ENCODE peak calls at places on chromosomes 7 and 10, in ten cellular contexts. O is A549, H is uterus, J is IMR-90, V is H54, K is prostate gland, Z is lower leg skin, T is GM12878, A is Peyer's patch, M is GM12892. E is an unnamed sample.
A peak's percentile ranks its signal among the peaks of the same experiment; 100 is the strongest.

GRCh38 chr7:42924223-42924877 is 7.6 kb downstream of the PSMA2 start:
- DNase-seq in O (no peak), H (no peak), J (no peak), K (no peak), M (no peak), Z (no peak), A (no peak), T (no peak), V (no peak), E (no peak)

GRCh38 chr7:16309129-16309528 is 112.2 kb downstream of the CRPPA start:
- DNase-seq in M (no peak), J (no peak), T (no peak), V (no peak), Z (no peak), H (no peak), K (no peak), A (no peak), O (no peak), E (no peak)

GRCh38 chr7:35648367-35648766 is 46.6 kb downstream of the HERPUD2 start:
- DNase-seq in T (no peak), K (no peak), M (no peak), O (no peak), A (no peak), J (no peak), H (no peak), V (no peak), Z (no peak), E (peak; percentile 47)

GRCh38 chr10:69093933-69094332 is 6.0 kb downstream of the SRGN start:
- DNase-seq in V (no peak), A (no peak), M (no peak), O (peak; percentile 55), T (no peak), H (no peak), J (peak; percentile 33), Z (no peak), K (no peak), E (no peak)

GRCh38 chr10:15313034-15313433 is 58.1 kb downstream of the FAM171A1 start:
- DNase-seq in J (no peak), T (no peak), H (no peak), A (no peak), K (no peak), O (no peak), M (no peak), V (no peak), Z (peak; percentile 79), E (no peak)

GRCh38 chr10:114404171-114405010 is at the start of gene AFAP1L2:
- DNase-seq in A (peak; percentile 65), J (no peak), K (no peak), Z (peak; percentile 87), T (no peak), V (no peak), M (no peak), O (peak; percentile 64), H (peak; percentile 67), E (no peak)

GRCh38 chr10:86411281-86411841 is 44.8 kb upstream of the GRID1 start:
- DNase-seq in Z (no peak), T (peak; percentile 74), H (peak; percentile 28), O (peak; percentile 48), K (no peak), M (no peak), J (peak; percentile 86), V (no peak), A (peak; percentile 64), E (no peak)

GRCh38 chr7:140638311-140638791 is 2.3 kb downstream of the DENND2A start:
- DNase-seq in H (peak; percentile 59), Z (peak; percentile 88), V (no peak), J (peak; percentile 82), M (no peak), K (no peak), T (no peak), A (peak; percentile 59), O (peak; percentile 55), E (no peak)

GRCh38 chr10:50809596-50809995 is 69.9 kb downstream of the ASAH2B start:
- DNase-seq in H (no peak), J (peak; percentile 4), V (no peak), M (no peak), T (no peak), A (no peak), K (no peak), Z (no peak), O (no peak), E (no peak)

DNA sequence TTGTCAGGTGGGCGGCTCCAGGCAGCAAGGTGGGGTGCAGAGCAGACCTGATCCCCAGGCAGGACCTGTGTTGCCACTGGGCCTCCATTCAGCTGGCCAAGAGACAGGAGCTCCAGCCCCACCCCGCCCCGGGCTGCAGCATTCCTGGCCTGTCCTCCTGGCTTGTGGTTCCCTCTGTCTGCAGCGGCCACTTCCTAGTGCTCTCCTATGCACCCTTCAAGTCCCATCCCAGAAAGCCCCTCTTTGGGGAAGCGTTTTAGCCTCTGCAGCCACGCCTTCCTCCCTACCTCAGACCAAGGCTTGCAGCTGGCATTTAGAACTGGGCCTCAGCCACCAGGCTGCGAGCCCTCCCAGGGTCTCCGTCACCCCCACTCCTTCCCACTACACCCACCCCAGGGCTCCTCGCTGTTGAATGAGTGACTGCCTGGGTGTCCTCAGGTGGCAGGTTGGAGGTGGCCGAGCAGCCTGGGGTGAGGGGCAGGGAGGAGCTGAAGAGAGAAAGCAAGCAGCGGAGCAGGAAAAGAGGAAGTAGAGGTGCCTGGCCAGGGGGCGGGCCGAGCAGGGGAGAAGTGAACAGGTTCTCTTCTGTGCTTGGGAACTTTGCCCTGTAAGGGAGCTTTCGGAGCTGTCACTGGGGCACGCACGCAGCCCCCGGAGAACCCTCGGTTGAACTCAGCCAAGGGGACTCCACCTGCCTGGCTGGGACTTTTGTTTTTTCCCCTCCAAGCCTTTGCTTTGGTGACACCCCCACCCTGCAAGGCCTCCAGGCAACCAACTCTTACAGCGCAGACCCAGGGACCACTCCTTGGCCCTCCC is 109.1 kb upstream of the TNRC18 start:
- DNase-seq in K (peak; percentile 70), M (peak; percentile 89), H (peak; percentile 81), O (peak; percentile 45), A (peak; percentile 95), V (no peak), Z (peak; percentile 94), J (no peak), T (peak; percentile 82), E (peak; percentile 86)
- TF ChIP-seq POLR2A in K (peak; percentile 13), M (peak; percentile 68), H (no peak), O (no peak), A (peak; percentile 77), V (no peak), Z (no peak), J (no peak), T (no peak), E (no peak)

DNA sequence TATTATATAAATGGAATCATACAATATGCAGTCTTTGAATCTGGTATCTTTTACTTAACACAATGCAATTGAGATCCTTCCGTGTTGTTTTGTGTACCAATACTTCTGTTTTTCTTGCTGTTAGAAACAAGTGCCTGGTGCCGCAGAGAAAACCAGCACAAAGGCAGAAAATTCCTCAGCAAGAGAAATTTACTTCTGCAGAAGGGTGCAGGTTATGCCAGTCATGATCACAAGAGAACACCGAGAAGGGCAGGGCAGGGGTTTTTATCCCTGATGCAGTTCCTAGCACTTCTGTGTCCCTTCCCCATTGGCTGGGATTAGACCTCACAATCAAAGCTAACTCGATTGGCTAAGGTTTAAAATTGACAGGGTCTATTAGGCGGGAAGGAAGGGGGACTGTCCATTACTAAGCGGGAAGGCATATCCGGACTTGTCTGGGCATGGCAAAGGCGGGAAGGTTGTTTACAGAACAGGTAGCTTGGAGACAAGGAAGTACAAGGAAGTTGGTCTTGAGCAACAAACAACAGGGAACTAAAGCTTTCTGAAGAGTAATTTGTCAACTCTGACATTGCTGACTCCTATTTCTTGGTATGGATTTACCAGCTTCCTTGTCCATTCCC is 2.4 kb upstream of the ZNF33B start:
- DNase-seq in V (no peak), T (no peak), A (peak; percentile 51), J (no peak), Z (no peak), H (no peak), K (peak; percentile 75), M (no peak), O (peak; percentile 54), E (no peak)
- TF ChIP-seq POLR2A in V (no peak), T (no peak), A (no peak), J (no peak), Z (no peak), H (no peak), K (no peak), M (no peak), O (no peak), E (no peak)

GRCh38 chr10:101032637-101033201 is 1.7 kb downstream of the SFXN3 start:
- DNase-seq in Z (peak; percentile 94), V (peak; percentile 80), M (no peak), H (peak; percentile 60), A (no peak), O (peak; percentile 65), T (no peak), J (peak; percentile 91), K (no peak), E (no peak)

GRCh38 chr10:101029520-101030309 is 1.2 kb downstream of the PDZD7 start:
- DNase-seq in J (no peak), O (peak; percentile 34), H (no peak), V (no peak), A (no peak), M (no peak), T (no peak), Z (no peak), K (no peak), E (no peak)

GRCh38 chr10:101030492-101031127 is 319 bp downstream of the PDZD7 start:
- DNase-seq in M (no peak), J (no peak), K (no peak), Z (peak; percentile 86), V (no peak), O (no peak), A (peak; percentile 62), T (no peak), H (no peak), E (no peak)

GRCh38 chr10:101031796-101032636 is 982 bp downstream of the SFXN3 start:
- DNase-seq in O (peak; percentile 65), A (peak; percentile 95), H (peak; percentile 78), K (peak; percentile 66), M (peak; percentile 65), J (peak; percentile 63), Z (peak; percentile 97), T (no peak), V (no peak), E (peak; percentile 97)

DNA sequence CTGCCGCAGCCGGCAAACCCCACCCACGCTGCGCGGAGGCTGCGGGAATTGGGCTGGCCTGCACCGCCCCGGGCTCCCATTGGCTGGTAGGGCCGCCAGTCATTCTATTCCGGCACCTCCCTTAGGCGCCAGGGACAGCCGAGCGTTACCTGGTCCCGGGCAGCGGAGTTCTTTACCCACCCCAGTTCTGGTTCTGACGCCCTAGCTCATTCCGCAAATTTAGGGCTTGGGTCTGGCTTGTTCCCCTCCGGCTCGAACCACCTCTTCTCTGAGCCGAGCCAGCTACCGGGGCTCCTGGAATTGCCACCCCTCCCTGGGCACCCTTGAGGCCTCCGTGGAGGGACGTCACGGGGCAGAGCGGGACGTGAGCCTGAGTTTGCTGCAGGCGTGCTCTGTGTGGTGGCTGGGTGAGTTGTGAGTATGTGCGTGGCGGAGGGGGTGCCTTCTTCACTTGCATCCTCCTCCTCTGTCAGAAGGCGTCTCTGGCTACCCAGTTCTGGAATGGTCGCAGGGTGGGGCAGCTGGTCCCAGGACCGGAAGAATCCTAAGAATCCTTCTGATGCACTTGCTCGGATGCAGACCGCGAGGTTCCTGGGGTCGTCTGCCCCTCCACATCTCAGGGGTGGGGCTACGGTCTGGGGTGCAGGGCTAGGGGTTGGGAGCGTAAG is at the start of the genes PDZD7 and SFXN3:
- DNase-seq in O (peak; percentile 95), Z (peak; percentile 99), K (peak; percentile 95), H (peak; percentile 96), A (peak; percentile 99), M (peak; percentile 98), V (peak; percentile 87), J (peak; percentile 91), T (peak; percentile 48), E (peak; percentile 97)
- TF ChIP-seq POLR2A in O (peak; percentile 27), Z (no peak), K (peak; percentile 82), H (peak; percentile 68), A (peak; percentile 94), M (no peak), V (no peak), J (peak; percentile 13), T (no peak), E (peak; percentile 79)

GRCh38 chr10:17074548-17074860 is 55.1 kb downstream of the CUBN start:
- DNase-seq in H (no peak), T (no peak), M (no peak), O (no peak), Z (no peak), V (no peak), A (no peak), K (no peak), J (peak; percentile 52), E (no peak)
- TF ChIP-seq POLR2A in H (no peak), T (no peak), M (no peak), O (no peak), Z (no peak), V (no peak), A (no peak), K (no peak), J (no peak), E (no peak)

E was measured in upper lobe of left lung.